ENCODE peak calls at places on chromosomes 12 and 14, in six cellular contexts. One of them, this sample, is unnamed. For H3K4me1, the result is how much of the 10 kb centered on the place peaks cover.

GRCh38 chr12:58925111-58925732 is 4.9 kb upstream of the LRIG3 start:
- DNase-seq in H1: no peak
- DNase-seq in K562: no peak
- DNase-seq in HCT116: no peak
- DNase-seq in SK-N-SH: no peak
- DNase-seq in GM12878: no peak
- DNase-seq in this sample: no peak

GRCh38 chr14:56216631-56217379 is 98.6 kb downstream of the PELI2 start:
- DNase-seq in SK-N-SH: no peak
- DNase-seq in K562: peak
- DNase-seq in H1: no peak
- DNase-seq in HCT116: no peak
- DNase-seq in GM12878: no peak
- DNase-seq in this sample: no peak

GRCh38 chr14:53209370-53209769 is 56.2 kb upstream of the DDHD1 start:
- DNase-seq in K562: no peak
- DNase-seq in GM12878: no peak
- DNase-seq in SK-N-SH: no peak
- DNase-seq in HCT116: no peak
- DNase-seq in H1: no peak
- DNase-seq in this sample: no peak

GRCh38 chr12:57611116-57611809 is at the start of gene ARHGEF25:
- DNase-seq in K562: peak
- DNase-seq in GM12878: no peak
- DNase-seq in H1: peak
- DNase-seq in HCT116: no peak
- DNase-seq in SK-N-SH: peak
- DNase-seq in this sample: peak

GRCh38 chr14:41830679-41831078 is 224.0 kb downstream of the LRFN5 start:
- DNase-seq in SK-N-SH: no peak
- DNase-seq in K562: no peak
- DNase-seq in H1: no peak
- DNase-seq in HCT116: no peak
- DNase-seq in GM12878: no peak
- DNase-seq in this sample: no peak

GRCh38 chr12:89476889-89477288 is 47.7 kb downstream of the GALNT4 start:
- DNase-seq in HCT116: no peak
- DNase-seq in K562: no peak
- DNase-seq in GM12878: no peak
- DNase-seq in H1: no peak
- DNase-seq in SK-N-SH: no peak
- DNase-seq in this sample: no peak

GRCh38 chr14:79408696-79409095 is 802.6 kb downstream of the DIO2 start:
- DNase-seq in GM12878: no peak
- DNase-seq in K562: no peak
- DNase-seq in HCT116: no peak
- DNase-seq in H1: no peak
- DNase-seq in SK-N-SH: no peak
- DNase-seq in this sample: no peak

GRCh38 chr12:105355752-105356151 is 25.3 kb downstream of the C12orf75 start:
- DNase-seq in K562: no peak
- DNase-seq in GM12878: no peak
- DNase-seq in H1: no peak
- DNase-seq in SK-N-SH: no peak
- DNase-seq in HCT116: peak
- DNase-seq in this sample: peak

GRCh38 chr14:51554339-51554920 is 97.3 kb upstream of the FRMD6 start:
- DNase-seq in HCT116: no peak
- DNase-seq in SK-N-SH: no peak
- DNase-seq in H1: no peak
- DNase-seq in GM12878: no peak
- DNase-seq in K562: no peak
- DNase-seq in this sample: no peak

GRCh38 chr14:64723691-64724577 is 19.7 kb downstream of the PLEKHG3 start:
- DNase-seq in GM12878: no peak
- DNase-seq in SK-N-SH: no peak
- DNase-seq in K562: no peak
- DNase-seq in HCT116: no peak
- DNase-seq in H1: no peak
- DNase-seq in this sample: no peak

GRCh38 chr12:54592316-54592715 is 3.9 kb upstream of the PPP1R1A start:
- DNase-seq in HCT116: no peak
- DNase-seq in SK-N-SH: no peak
- DNase-seq in H1: no peak
- DNase-seq in GM12878: no peak
- DNase-seq in K562: no peak
- DNase-seq in this sample: no peak

GRCh38 chr12:80580254-80580653 is 127.2 kb upstream of the MYF6 start:
- DNase-seq in HCT116: no peak
- DNase-seq in H1: no peak
- DNase-seq in GM12878: no peak
- DNase-seq in K562: no peak
- DNase-seq in SK-N-SH: peak
- DNase-seq in this sample: no peak

GRCh38 chr14:44736326-44736725 is 225.4 kb downstream of the KLHL28 start:
- DNase-seq in HCT116: no peak
- DNase-seq in GM12878: no peak
- DNase-seq in H1: no peak
- DNase-seq in K562: no peak
- DNase-seq in SK-N-SH: no peak
- DNase-seq in this sample: no peak

DNA sequence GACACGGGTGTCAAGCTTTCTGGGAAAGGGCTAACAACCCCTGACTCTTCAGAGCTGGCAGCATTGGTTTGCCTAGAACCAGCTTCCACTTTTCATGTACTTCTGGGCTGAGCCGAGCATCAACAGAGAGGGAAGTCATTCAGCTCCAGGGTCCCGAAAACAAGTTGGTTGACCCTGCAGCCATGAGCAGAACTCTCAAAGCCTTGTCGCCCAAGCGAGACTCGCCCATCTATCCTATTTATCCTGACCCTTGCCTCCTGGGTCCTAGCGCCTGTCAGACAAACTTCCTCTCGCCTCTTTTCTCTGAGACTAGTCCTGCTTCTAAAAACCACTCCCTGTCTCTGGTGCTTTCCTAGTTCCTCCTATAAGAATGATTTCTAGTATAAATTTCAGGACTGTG is 47.9 kb downstream of the ASCL4 start:
- DNase-seq in GM12878: no peak
- DNase-seq in H1: no peak
- DNase-seq in HCT116: no peak
- DNase-seq in SK-N-SH: no peak
- DNase-seq in K562: no peak
- DNase-seq in this sample: no peak
- TF ChIP-seq JUND in GM12878: no peak
- TF ChIP-seq JUND in H1: no peak
- TF ChIP-seq JUND in HCT116: no peak
- TF ChIP-seq JUND in SK-N-SH: no peak
- TF ChIP-seq JUND in K562: no peak
- TF ChIP-seq JUND in this sample: no peak

GRCh38 chr14:89721330-89721729 is 233.2 kb downstream of the EFCAB11 start:
- DNase-seq in GM12878: no peak
- DNase-seq in HCT116: no peak
- DNase-seq in K562: no peak
- DNase-seq in SK-N-SH: peak
- DNase-seq in H1: no peak
- DNase-seq in this sample: no peak
- H3K4me3 ChIP-seq in GM12878: no peak
- H3K4me3 ChIP-seq in HCT116: no peak
- H3K4me3 ChIP-seq in K562: no peak
- H3K4me3 ChIP-seq in SK-N-SH: no peak
- H3K4me3 ChIP-seq in H1: no peak
- H3K4me3 ChIP-seq in this sample: no peak

DNA sequence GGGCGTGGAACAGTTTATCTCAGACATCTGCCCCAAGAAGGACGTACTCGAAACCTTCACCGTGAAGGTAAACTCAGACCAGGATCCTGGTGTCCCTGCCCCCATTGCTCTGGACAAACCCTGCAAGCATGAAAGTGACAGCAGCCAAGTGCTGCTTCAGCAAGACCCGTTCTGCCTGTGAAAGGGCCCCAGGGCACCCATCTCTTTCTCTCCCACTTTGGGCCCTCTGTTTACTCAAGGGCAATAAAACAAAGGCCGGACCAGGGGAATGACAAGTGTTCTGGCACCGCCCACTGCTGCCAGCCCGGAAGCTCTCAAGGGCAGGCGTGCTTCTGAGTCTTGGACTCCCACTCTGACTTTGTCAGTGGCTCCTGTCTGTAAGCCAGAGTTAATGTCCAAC is 35.3 kb downstream of the CD9 start:
- DNase-seq in GM12878: no peak
- DNase-seq in HCT116: no peak
- DNase-seq in H1: no peak
- DNase-seq in SK-N-SH: no peak
- DNase-seq in K562: no peak
- DNase-seq in this sample: peak
- H3K4me1 ChIP-seq in GM12878: under half
- H3K4me1 ChIP-seq in HCT116: under half
- H3K4me1 ChIP-seq in H1: under half
- H3K4me1 ChIP-seq in SK-N-SH: under half
- H3K4me1 ChIP-seq in K562: under half
- H3K4me1 ChIP-seq in this sample: half or more

GRCh38 chr12:122304924-122305323 is 38.6 kb upstream of the VPS33A start:
- DNase-seq in SK-N-SH: no peak
- DNase-seq in HCT116: no peak
- DNase-seq in H1: no peak
- DNase-seq in GM12878: no peak
- DNase-seq in K562: no peak
- DNase-seq in this sample: no peak
- TF ChIP-seq JUND in SK-N-SH: no peak
- TF ChIP-seq JUND in HCT116: no peak
- TF ChIP-seq JUND in H1: no peak
- TF ChIP-seq JUND in GM12878: no peak
- TF ChIP-seq JUND in K562: no peak
- TF ChIP-seq JUND in this sample: no peak

GRCh38 chr14:62117718-62118164 is 355.5 kb downstream of the SNAPC1 start:
- DNase-seq in H1: no peak
- DNase-seq in SK-N-SH: no peak
- DNase-seq in HCT116: no peak
- DNase-seq in K562: no peak
- DNase-seq in GM12878: no peak
- DNase-seq in this sample: no peak
- H3K4me3 ChIP-seq in H1: peak
- H3K4me3 ChIP-seq in SK-N-SH: peak
- H3K4me3 ChIP-seq in HCT116: no peak
- H3K4me3 ChIP-seq in K562: no peak
- H3K4me3 ChIP-seq in GM12878: peak
- H3K4me3 ChIP-seq in this sample: no peak

GRCh38 chr14:70664698-70665447 is 23.2 kb downstream of the TTC9 start:
- DNase-seq in SK-N-SH: no peak
- DNase-seq in H1: no peak
- DNase-seq in K562: no peak
- DNase-seq in HCT116: no peak
- DNase-seq in GM12878: no peak
- DNase-seq in this sample: no peak

GRCh38 chr14:70665448-70666363 is 24.0 kb downstream of the TTC9 start:
- DNase-seq in HCT116: peak
- DNase-seq in GM12878: peak
- DNase-seq in H1: no peak
- DNase-seq in SK-N-SH: no peak
- DNase-seq in K562: no peak
- DNase-seq in this sample: no peak

GRCh38 chr14:70662080-70662479 is 20.4 kb downstream of the TTC9 start:
- DNase-seq in H1: no peak
- DNase-seq in GM12878: no peak
- DNase-seq in SK-N-SH: no peak
- DNase-seq in K562: no peak
- DNase-seq in HCT116: no peak
- DNase-seq in this sample: no peak

GRCh38 chr14:70662816-70663215 is 21.1 kb downstream of the TTC9 start:
- DNase-seq in SK-N-SH: no peak
- DNase-seq in HCT116: no peak
- DNase-seq in H1: no peak
- DNase-seq in K562: no peak
- DNase-seq in GM12878: no peak
- DNase-seq in this sample: no peak

GRCh38 chr14:70663707-70664179 is 22.0 kb downstream of the TTC9 start:
- DNase-seq in GM12878: peak
- DNase-seq in H1: no peak
- DNase-seq in K562: peak
- DNase-seq in HCT116: no peak
- DNase-seq in SK-N-SH: no peak
- DNase-seq in this sample: no peak
- H3K4me1 ChIP-seq in GM12878: half or more
- H3K4me1 ChIP-seq in H1: under half
- H3K4me1 ChIP-seq in K562: under half
- H3K4me1 ChIP-seq in HCT116: half or more
- H3K4me1 ChIP-seq in SK-N-SH: under half
- H3K4me1 ChIP-seq in this sample: under half

GRCh38 chr14:34085695-34086094 is 134.8 kb upstream of the EGLN3 start:
- DNase-seq in GM12878: no peak
- DNase-seq in SK-N-SH: no peak
- DNase-seq in H1: peak
- DNase-seq in K562: no peak
- DNase-seq in HCT116: no peak
- DNase-seq in this sample: no peak

GRCh38 chr14:34081126-34081575 is 130.3 kb upstream of the EGLN3 start:
- DNase-seq in H1: no peak
- DNase-seq in GM12878: no peak
- DNase-seq in SK-N-SH: no peak
- DNase-seq in HCT116: no peak
- DNase-seq in K562: no peak
- DNase-seq in this sample: no peak

GRCh38 chr14:34078117-34078743 is 127.4 kb upstream of the EGLN3 start:
- DNase-seq in K562: peak
- DNase-seq in H1: no peak
- DNase-seq in HCT116: no peak
- DNase-seq in SK-N-SH: no peak
- DNase-seq in GM12878: no peak
- DNase-seq in this sample: no peak

GRCh38 chr14:34086358-34086757 is 135.5 kb upstream of the EGLN3 start:
- DNase-seq in SK-N-SH: no peak
- DNase-seq in HCT116: no peak
- DNase-seq in K562: no peak
- DNase-seq in H1: peak
- DNase-seq in GM12878: no peak
- DNase-seq in this sample: no peak

GRCh38 chr14:34081576-34082136 is 130.8 kb upstream of the EGLN3 start:
- DNase-seq in K562: no peak
- DNase-seq in SK-N-SH: no peak
- DNase-seq in H1: no peak
- DNase-seq in HCT116: peak
- DNase-seq in GM12878: no peak
- DNase-seq in this sample: peak
- TF ChIP-seq JUND in K562: no peak
- TF ChIP-seq JUND in SK-N-SH: peak
- TF ChIP-seq JUND in H1: no peak
- TF ChIP-seq JUND in HCT116: peak
- TF ChIP-seq JUND in GM12878: no peak
- TF ChIP-seq JUND in this sample: no peak

This sample was measured in HepG2.